ENCODE peak calls at places on chromosomes 3 and 15, in ten cellular contexts. I is HCT116, B is heart left ventricle, D is transverse colon, G is stomach, Z is adrenal gland, W is ovary, F is A549, S is spleen, A is IMR-90. Q is an unnamed sample.

GRCh38 chr3:143120716-143121239 is 1.2 kb downstream of the CHST2 start:
- DNase-seq in Z (no peak), G (peak; percentile 27), F (peak; percentile 13), D (peak; percentile 19), B (no peak), A (peak; percentile 26), I (no peak), S (peak; percentile 89), W (no peak), Q (no peak)

GRCh38 chr3:132803889-132804288 is 81.7 kb upstream of the NPHP3 start:
- DNase-seq in W (no peak), I (no peak), Z (no peak), G (no peak), F (no peak), S (no peak), D (no peak), B (no peak), A (no peak), Q (no peak)

GRCh38 chr3:65927576-65927975 is 111.1 kb downstream of the MAGI1 start:
- DNase-seq in D (no peak), Z (no peak), A (peak; percentile 33), G (peak; percentile 51), I (no peak), F (no peak), W (no peak), S (no peak), B (no peak), Q (no peak)

GRCh38 chr3:43455233-43455632 is 166.6 kb downstream of the ANO10 start:
- DNase-seq in W (no peak), F (peak; percentile 30), A (peak; percentile 76), Z (peak; percentile 57), D (no peak), S (no peak), G (no peak), B (no peak), I (peak; percentile 82), Q (no peak)

GRCh38 chr3:44323341-44323955 is 15.1 kb upstream of the TCAIM start:
- DNase-seq in B (peak; percentile 62), S (no peak), Z (peak; percentile 70), G (peak; percentile 81), D (peak; percentile 70), A (peak; percentile 71), F (peak; percentile 53), W (peak; percentile 74), I (peak; percentile 46), Q (no peak)

GRCh38 chr3:69231929-69232437 is 109.6 kb upstream of the LMOD3 start:
- DNase-seq in I (no peak), A (no peak), F (peak; percentile 32), D (peak; percentile 39), G (peak; percentile 52), W (no peak), Z (no peak), B (no peak), S (no peak), Q (no peak)

GRCh38 chr3:16179771-16180736 is 5.6 kb downstream of the GALNT15 start:
- DNase-seq in G (no peak), Z (no peak), F (no peak), S (no peak), B (no peak), A (peak; percentile 82), D (no peak), W (no peak), I (no peak), Q (peak; percentile 37)

GRCh38 chr3:170487091-170487490 is 68.4 kb downstream of the CLDN11 start:
- DNase-seq in B (no peak), G (no peak), I (no peak), D (no peak), W (no peak), F (no peak), A (no peak), S (no peak), Z (no peak), Q (no peak)

GRCh38 chr15:70318996-70319465 is 221.3 kb upstream of the TLE3 start:
- DNase-seq in S (no peak), A (peak; percentile 74), B (no peak), D (peak; percentile 46), F (no peak), Z (no peak), W (no peak), I (no peak), G (no peak), Q (no peak)

GRCh38 chr3:1600206-1600605 is 498.5 kb upstream of the CNTN4 start:
- DNase-seq in S (peak; percentile 58), I (no peak), A (no peak), Z (no peak), W (no peak), D (no peak), B (no peak), F (no peak), G (no peak), Q (no peak)

GRCh38 chr3:16280671-16281070 is 15.7 kb downstream of the OXNAD1 start:
- DNase-seq in Z (no peak), S (no peak), I (no peak), A (no peak), G (no peak), W (no peak), B (no peak), F (no peak), D (no peak), Q (no peak)

GRCh38 chr15:64383760-64384159 is 2.5 kb upstream of the PCLAF start:
- DNase-seq in F (no peak), Z (no peak), G (no peak), W (no peak), I (no peak), A (no peak), B (no peak), D (no peak), S (no peak), Q (no peak)

GRCh38 chr15:43132830-43133428 is 457 bp upstream of the TMEM62 start:
- DNase-seq in I (no peak), A (no peak), B (no peak), G (peak; percentile 36), Z (no peak), D (peak; percentile 41), W (peak; percentile 8), F (no peak), S (peak; percentile 79), Q (no peak)

DNA sequence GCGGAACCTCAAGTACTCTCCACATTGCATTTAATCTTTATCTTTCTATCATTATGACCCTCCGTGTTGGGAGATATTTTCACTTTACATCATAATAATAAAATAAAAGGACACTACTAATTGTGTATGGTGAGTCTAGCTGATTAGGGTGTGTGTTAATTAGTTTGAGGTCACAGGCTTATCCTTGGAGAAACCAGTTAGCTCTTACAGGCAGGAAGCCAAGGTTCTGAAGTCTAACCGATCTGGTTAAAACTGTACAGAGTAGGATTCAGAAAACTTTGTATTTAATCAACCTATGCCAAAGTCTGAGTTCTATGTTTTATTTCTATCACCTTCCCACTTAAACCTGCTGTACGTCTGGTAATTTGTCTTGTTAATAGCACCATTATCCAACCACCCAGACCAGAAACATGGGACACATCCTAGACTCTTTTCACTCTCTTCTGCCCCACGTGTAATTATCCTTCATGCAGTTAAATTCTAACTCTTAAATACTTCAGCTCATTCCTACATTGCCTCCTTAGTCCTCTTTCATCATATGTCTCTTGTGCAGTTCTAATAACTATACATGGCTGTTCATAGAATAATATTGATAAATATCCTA is 14.6 kb downstream of the TIPARP start:
- DNase-seq in F (no peak), G (no peak), B (no peak), I (no peak), S (no peak), D (no peak), Z (no peak), W (no peak), A (no peak), Q (no peak)
- H3K9me3 ChIP-seq in F (no peaks in the 10 kb centered on the region), G (no peaks in the 10 kb centered on the region), B (no peaks in the 10 kb centered on the region), I (no peaks in the 10 kb centered on the region), S (no peaks in the 10 kb centered on the region), D (no peaks in the 10 kb centered on the region), Z (no peaks in the 10 kb centered on the region), W (no peaks in the 10 kb centered on the region), A (no peaks in the 10 kb centered on the region), Q (no peaks in the 10 kb centered on the region)

GRCh38 chr3:52452570-52453221 is 1.1 kb downstream of the TNNC1 start:
- DNase-seq in G (no peak), A (no peak), F (no peak), W (no peak), I (no peak), S (no peak), B (peak; percentile 85), D (no peak), Z (no peak), Q (no peak)
- TF ChIP-seq POLR2A in G (no peak), A (no peak), F (no peak), W (no peak), I (no peak), S (no peak), B (peak; percentile 58), D (no peak), Z (no peak), Q (no peak)

GRCh38 chr3:63617391-63617790 is 35.1 kb upstream of the SNTN start:
- DNase-seq in D (no peak), S (no peak), B (no peak), I (no peak), A (no peak), W (no peak), Z (no peak), F (no peak), G (no peak), Q (no peak)
- H3K4me1 ChIP-seq in D (no peaks in the 10 kb centered on the region), S (no peaks in the 10 kb centered on the region), B (no peaks in the 10 kb centered on the region), I (no peaks in the 10 kb centered on the region), A (no peaks in the 10 kb centered on the region), W (no peaks in the 10 kb centered on the region), Z (no peaks in the 10 kb centered on the region), F (no peaks in the 10 kb centered on the region), G (no peaks in the 10 kb centered on the region), Q (no peaks in the 10 kb centered on the region)

GRCh38 chr3:13710251-13710650 is 161.3 kb downstream of the FBLN2 start:
- DNase-seq in W (peak; percentile 1), A (no peak), I (no peak), B (peak; percentile 4), Z (no peak), D (no peak), F (no peak), S (peak; percentile 29), G (peak; percentile 9), Q (peak; percentile 34)

GRCh38 chr3:13711911-13712650 is 163.2 kb downstream of the FBLN2 start:
- DNase-seq in Z (peak; percentile 6), G (peak; percentile 7), F (no peak), S (peak; percentile 22), I (no peak), W (no peak), A (no peak), B (peak; percentile 1), D (no peak), Q (peak; percentile 46)

GRCh38 chr3:13714251-13714916 is 165.5 kb downstream of the FBLN2 start:
- DNase-seq in W (no peak), G (peak; percentile 4), A (no peak), I (no peak), B (peak; percentile 7), F (no peak), S (peak; percentile 33), D (no peak), Z (no peak), Q (no peak)

GRCh38 chr3:13713396-13713795 is 164.5 kb downstream of the FBLN2 start:
- DNase-seq in B (peak; percentile 1), W (no peak), I (no peak), D (no peak), G (peak; percentile 16), A (no peak), F (no peak), S (peak; percentile 11), Z (peak; percentile 4), Q (peak; percentile 82)

DNA sequence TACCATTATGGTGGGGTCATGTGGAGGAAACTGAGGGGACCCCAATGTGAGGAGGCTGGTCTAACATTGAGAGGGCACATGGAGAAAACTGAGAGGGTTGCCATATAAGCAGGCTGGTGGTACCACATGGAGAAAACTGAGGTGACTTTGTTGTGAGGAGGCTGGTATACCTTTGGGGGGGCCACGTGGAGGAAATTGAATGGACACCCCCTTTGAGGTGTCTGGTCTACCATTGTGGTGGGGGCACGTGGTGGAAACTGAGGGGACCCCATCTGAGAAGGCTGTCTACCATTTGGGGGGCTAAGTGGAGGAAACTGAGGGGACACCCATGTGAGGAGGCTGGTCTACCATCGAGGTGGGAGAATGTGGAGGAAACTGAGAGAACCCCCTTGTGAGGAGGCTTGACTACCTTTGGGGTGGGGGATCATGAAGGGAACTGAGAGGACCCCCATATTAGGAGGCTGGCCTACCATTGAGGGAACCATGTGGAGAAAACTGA is 163.8 kb downstream of the FBLN2 start:
- DNase-seq in F (no peak), G (no peak), I (no peak), B (peak; percentile 3), S (peak; percentile 24), A (no peak), D (no peak), Z (peak; percentile 8), W (no peak), Q (peak; percentile 60)
- H3K9me3 ChIP-seq in F (peaks cover 3% of the 10 kb centered on the region), G (peaks cover 30% of the 10 kb centered on the region), I (no peaks in the 10 kb centered on the region), B (no peaks in the 10 kb centered on the region), S (peaks cover 3% of the 10 kb centered on the region), A (peaks cover 13% of the 10 kb centered on the region), D (no peaks in the 10 kb centered on the region), Z (no peaks in the 10 kb centered on the region), W (no peaks in the 10 kb centered on the region), Q (no peaks in the 10 kb centered on the region)

Q was measured in vagina.